ENCODE peak calls at places on chromosomes 2 and 18, in four cellular contexts. P, T, V and E are unnamed samples.

GRCh38 chr2:237687666-237688065 is 60.3 kb downstream of the LRRFIP1 start:
- DNase-seq in P (peak; percentile 93), T (peak; percentile 99), V (peak; percentile 58), E (peak; percentile 87)

GRCh38 chr2:56170536-56170935 is 13.3 kb upstream of the CCDC85A start:
- DNase-seq in P (no peak), T (no peak), V (no peak), E (no peak)

GRCh38 chr18:9441061-9441460 is 34.3 kb upstream of the RALBP1 start:
- DNase-seq in P (no peak), T (no peak), V (no peak), E (no peak)

GRCh38 chr2:193517615-193518014 is 1322.9 kb upstream of the TMEFF2 start:
- DNase-seq in P (no peak), T (no peak), V (no peak), E (no peak)

GRCh38 chr2:68974251-68974650 is at the start of gene GKN1:
- DNase-seq in P (no peak), T (peak; percentile 68), V (no peak), E (no peak)

GRCh38 chr18:77948571-77948970 is 698.9 kb downstream of the GALR1 start:
- DNase-seq in P (no peak), T (no peak), V (no peak), E (no peak)

GRCh38 chr2:47226124-47227040 is 71.3 kb upstream of the STPG4 start:
- DNase-seq in P (no peak), T (peak; percentile 51), V (no peak), E (peak; percentile 25)

GRCh38 chr2:128310761-128311160 is 7.9 kb downstream of the HS6ST1 start:
- DNase-seq in P (no peak), T (no peak), V (peak; percentile 19), E (no peak)

GRCh38 chr2:20542761-20543578 is 96.1 kb downstream of the RHOB start:
- DNase-seq in P (no peak), T (no peak), V (no peak), E (no peak)

GRCh38 chr2:75605770-75606535 is 40.6 kb upstream of the MRPL19 start:
- DNase-seq in P (no peak), T (peak; percentile 97), V (no peak), E (no peak)

GRCh38 chr2:233010569-233011267 is 2.3 kb downstream of the NGEF start:
- DNase-seq in P (no peak), T (no peak), V (no peak), E (peak; percentile 29)

GRCh38 chr2:20633794-20634259 is 17.1 kb downstream of the HS1BP3 start:
- DNase-seq in P (peak; percentile 73), T (no peak), V (no peak), E (peak; percentile 78)

GRCh38 chr2:156380117-156380645 is 47.7 kb upstream of the NR4A2 start:
- DNase-seq in P (no peak), T (no peak), V (no peak), E (no peak)

GRCh38 chr2:75047907-75048625 is 89.6 kb downstream of the POLE4 start:
- DNase-seq in P (no peak), T (peak; percentile 69), V (no peak), E (no peak)

GRCh38 chr2:101956465-101957030 is 35.2 kb upstream of the IL1R2 start:
- DNase-seq in P (no peak), T (no peak), V (no peak), E (no peak)

GRCh38 chr2:120995656-120996190 is 260.1 kb downstream of the GLI2 start:
- DNase-seq in P (no peak), T (no peak), V (no peak), E (no peak)

GRCh38 chr2:23769364-23769763 is 157.6 kb downstream of the ATAD2B start:
- DNase-seq in P (no peak), T (peak; percentile 75), V (no peak), E (no peak)
- H3K4me3 ChIP-seq in P (no peak overlapping the region), T (no peak overlapping the region), V (no peak overlapping the region), E (no peak overlapping the region)

GRCh38 chr2:216701544-216701943 is 6.2 kb upstream of the IGFBP5 start:
- DNase-seq in P (no peak), T (no peak), V (no peak), E (no peak)
- H3K27ac ChIP-seq in P (no peak overlapping the region), T (no peak overlapping the region), V (no peak overlapping the region), E (no peak overlapping the region)

GRCh38 chr18:69697069-69697468 is 250.6 kb downstream of the CD226 start:
- DNase-seq in P (no peak), T (no peak), V (no peak), E (no peak)
- H3K27me3 ChIP-seq in P (no peaks in the 10 kb centered on the region), T (no peaks in the 10 kb centered on the region), V (no peaks in the 10 kb centered on the region), E (no peaks in the 10 kb centered on the region)

GRCh38 chr18:45771587-45771986 is 47.6 kb downstream of the SLC14A1 start:
- DNase-seq in P (peak; percentile 81), T (peak; percentile 78), V (no peak), E (no peak)

GRCh38 chr18:45761512-45762114 is 37.6 kb downstream of the SLC14A1 start:
- DNase-seq in P (no peak), T (no peak), V (no peak), E (no peak)

GRCh38 chr18:45764000-45764686 is 40.2 kb downstream of the SLC14A1 start:
- DNase-seq in P (no peak), T (peak; percentile 67), V (no peak), E (no peak)

GRCh38 chr18:45760443-45761036 is 36.6 kb downstream of the SLC14A1 start:
- DNase-seq in P (no peak), T (peak; percentile 38), V (no peak), E (no peak)

DNA sequence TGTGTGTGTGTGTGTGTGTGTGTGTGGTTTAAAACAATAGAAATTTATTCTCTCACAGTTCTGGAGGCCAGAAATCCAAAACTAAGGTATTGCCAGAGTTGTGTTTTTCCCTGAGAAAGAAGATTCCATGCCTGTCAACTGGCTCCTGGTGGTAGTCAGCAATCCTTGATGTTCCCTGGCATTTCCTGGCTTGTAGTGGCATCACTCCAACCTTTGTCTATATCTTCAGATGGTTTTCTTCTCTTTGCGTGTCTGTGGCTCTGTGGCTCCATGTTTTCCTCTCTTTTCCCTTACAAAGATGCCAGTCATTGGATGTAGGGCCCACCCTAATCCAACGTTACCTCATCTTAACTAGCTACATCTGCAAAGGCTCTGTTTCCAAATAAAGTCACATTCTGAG is 41.8 kb downstream of the SLC14A1 start:
- DNase-seq in P (no peak), T (no peak), V (no peak), E (no peak)
- H3K4me3 ChIP-seq in P (no peak overlapping the region), T (no peak overlapping the region), V (no peak overlapping the region), E (no peak overlapping the region)

GRCh38 chr18:63440897-63441296 is 18.6 kb upstream of the VPS4B start:
- DNase-seq in P (no peak), T (no peak), V (no peak), E (no peak)

GRCh38 chr18:63443820-63444219 is 21.5 kb upstream of the VPS4B start:
- DNase-seq in P (no peak), T (no peak), V (no peak), E (no peak)

GRCh38 chr18:63438181-63438580 is 15.9 kb upstream of the VPS4B start:
- DNase-seq in P (peak; percentile 60), T (no peak), V (no peak), E (no peak)

GRCh38 chr18:63439334-63439733 is 17.1 kb upstream of the VPS4B start:
- DNase-seq in P (no peak), T (peak; percentile 70), V (peak; percentile 76), E (no peak)

GRCh38 chr18:63440219-63440618 is 17.9 kb upstream of the VPS4B start:
- DNase-seq in P (peak; percentile 61), T (peak; percentile 11), V (no peak), E (no peak)
- H3K27ac ChIP-seq in P (no peak overlapping the region), T (no peak overlapping the region), V (no peak overlapping the region), E (no peak overlapping the region)